ENCODE peak calls at places on chromosome 1, in eight cellular contexts. Q, O, I, R, B, L, M and V are unnamed samples.

GRCh38 chr1:71222668-71223067 is 141.8 kb upstream of the ZRANB2 start:
- DNase-seq in Q (no peak), O (no peak), I (no peak), R (no peak), B (peak; percentile 18), L (no peak), M (no peak), V (no peak)

GRCh38 chr1:202283379-202283844 is 58.3 kb downstream of the UBE2T start:
- DNase-seq in Q (peak; percentile 92), O (no peak), I (no peak), R (no peak), B (peak; percentile 87), L (no peak), M (no peak), V (peak; percentile 4)

GRCh38 chr1:204410764-204411450 is 710 bp downstream of the PPP1R15B start:
- DNase-seq in Q (no peak), O (no peak), I (peak; percentile 51), R (peak; percentile 47), B (peak; percentile 36), L (peak; percentile 63), M (peak; percentile 53), V (peak; percentile 20)

GRCh38 chr1:226717256-226717909 is 21.7 kb downstream of the ITPKB start:
- DNase-seq in Q (no peak), O (peak; percentile 74), I (no peak), R (no peak), B (no peak), L (no peak), M (no peak), V (no peak)

GRCh38 chr1:47886141-47886540 is 111.0 kb downstream of the TRABD2B start:
- DNase-seq in Q (no peak), O (no peak), I (no peak), R (no peak), B (no peak), L (no peak), M (no peak), V (no peak)

GRCh38 chr1:189682591-189682990 is 795.1 kb downstream of the BRINP3 start:
- DNase-seq in Q (no peak), O (no peak), I (no peak), R (no peak), B (no peak), L (no peak), M (no peak), V (no peak)

GRCh38 chr1:107254306-107254705 is 113.5 kb downstream of the NTNG1 start:
- DNase-seq in Q (no peak), O (no peak), I (no peak), R (no peak), B (no peak), L (no peak), M (no peak), V (no peak)

GRCh38 chr1:7491089-7491817 is 279.8 kb upstream of the VAMP3 start:
- DNase-seq in Q (peak; percentile 94), O (no peak), I (no peak), R (peak; percentile 32), B (no peak), L (no peak), M (no peak), V (no peak)